ENCODE peak calls at places on chromosome 5, in ten cellular contexts. One of them, this sample, is unnamed.

GRCh38 chr5:87076931-87077330 is 190.8 kb upstream of the RASA1 start:
- DNase-seq in activated CD8-positive, alpha-beta T cell treated with anti-CD3 and anti-CD28 coated beads for 36 hours: no peak
- DNase-seq in mesenchymal stem cell: peak; percentile 29
- DNase-seq in H9: no peak
- DNase-seq in HTR-8/SVneo: no peak
- DNase-seq in frontal cortex: no peak
- DNase-seq in lung: no peak
- DNase-seq in SW 1271: no peak
- DNase-seq in tibial nerve: no peak
- DNase-seq in NCI-H1694 treated with DMSO at 0.1 percent for 48 hours: no peak
- DNase-seq in this sample: no peak

GRCh38 chr5:33023649-33024048 is 312.5 kb downstream of the NPR3 start:
- DNase-seq in activated CD8-positive, alpha-beta T cell treated with anti-CD3 and anti-CD28 coated beads for 36 hours: no peak
- DNase-seq in mesenchymal stem cell: no peak
- DNase-seq in H9: no peak
- DNase-seq in HTR-8/SVneo: no peak
- DNase-seq in frontal cortex: no peak
- DNase-seq in lung: no peak
- DNase-seq in SW 1271: no peak
- DNase-seq in tibial nerve: no peak
- DNase-seq in NCI-H1694 treated with DMSO at 0.1 percent for 48 hours: no peak
- DNase-seq in this sample: no peak

GRCh38 chr5:117188207-117188606 is 613.6 kb upstream of the SEMA6A start:
- DNase-seq in activated CD8-positive, alpha-beta T cell treated with anti-CD3 and anti-CD28 coated beads for 36 hours: no peak
- DNase-seq in mesenchymal stem cell: peak; percentile 48
- DNase-seq in H9: no peak
- DNase-seq in HTR-8/SVneo: no peak
- DNase-seq in frontal cortex: no peak
- DNase-seq in lung: no peak
- DNase-seq in SW 1271: no peak
- DNase-seq in tibial nerve: no peak
- DNase-seq in NCI-H1694 treated with DMSO at 0.1 percent for 48 hours: peak; percentile 19
- DNase-seq in this sample: no peak

GRCh38 chr5:154863291-154864080 is 5.1 kb downstream of the CNOT8 start:
- DNase-seq in activated CD8-positive, alpha-beta T cell treated with anti-CD3 and anti-CD28 coated beads for 36 hours: no peak
- DNase-seq in mesenchymal stem cell: no peak
- DNase-seq in H9: no peak
- DNase-seq in HTR-8/SVneo: no peak
- DNase-seq in frontal cortex: no peak
- DNase-seq in lung: no peak
- DNase-seq in SW 1271: no peak
- DNase-seq in tibial nerve: no peak
- DNase-seq in NCI-H1694 treated with DMSO at 0.1 percent for 48 hours: no peak
- DNase-seq in this sample: no peak

GRCh38 chr5:131628990-131629389 is 6.0 kb downstream of the RAPGEF6 start:
- DNase-seq in activated CD8-positive, alpha-beta T cell treated with anti-CD3 and anti-CD28 coated beads for 36 hours: no peak
- DNase-seq in mesenchymal stem cell: peak; percentile 48
- DNase-seq in H9: no peak
- DNase-seq in HTR-8/SVneo: no peak
- DNase-seq in frontal cortex: no peak
- DNase-seq in lung: no peak
- DNase-seq in SW 1271: peak; percentile 21
- DNase-seq in tibial nerve: no peak
- DNase-seq in NCI-H1694 treated with DMSO at 0.1 percent for 48 hours: no peak
- DNase-seq in this sample: no peak

GRCh38 chr5:165290535-165290934 is 1785.1 kb downstream of the MAT2B start:
- DNase-seq in activated CD8-positive, alpha-beta T cell treated with anti-CD3 and anti-CD28 coated beads for 36 hours: no peak
- DNase-seq in mesenchymal stem cell: no peak
- DNase-seq in H9: no peak
- DNase-seq in HTR-8/SVneo: no peak
- DNase-seq in frontal cortex: no peak
- DNase-seq in lung: no peak
- DNase-seq in SW 1271: no peak
- DNase-seq in tibial nerve: no peak
- DNase-seq in NCI-H1694 treated with DMSO at 0.1 percent for 48 hours: no peak
- DNase-seq in this sample: no peak

GRCh38 chr5:156706631-156707030 is 143.5 kb upstream of the PPP1R2B start:
- DNase-seq in activated CD8-positive, alpha-beta T cell treated with anti-CD3 and anti-CD28 coated beads for 36 hours: no peak
- DNase-seq in mesenchymal stem cell: no peak
- DNase-seq in H9: no peak
- DNase-seq in HTR-8/SVneo: no peak
- DNase-seq in frontal cortex: no peak
- DNase-seq in lung: no peak
- DNase-seq in SW 1271: no peak
- DNase-seq in tibial nerve: no peak
- DNase-seq in NCI-H1694 treated with DMSO at 0.1 percent for 48 hours: no peak
- DNase-seq in this sample: no peak

GRCh38 chr5:37787742-37788141 is 52.1 kb downstream of the GDNF start:
- DNase-seq in activated CD8-positive, alpha-beta T cell treated with anti-CD3 and anti-CD28 coated beads for 36 hours: no peak
- DNase-seq in mesenchymal stem cell: no peak
- DNase-seq in H9: no peak
- DNase-seq in HTR-8/SVneo: no peak
- DNase-seq in frontal cortex: no peak
- DNase-seq in lung: no peak
- DNase-seq in SW 1271: no peak
- DNase-seq in tibial nerve: no peak
- DNase-seq in NCI-H1694 treated with DMSO at 0.1 percent for 48 hours: peak; percentile 99
- DNase-seq in this sample: no peak

GRCh38 chr5:175652741-175653663 is 4.9 kb upstream of the HRH2 start:
- DNase-seq in activated CD8-positive, alpha-beta T cell treated with anti-CD3 and anti-CD28 coated beads for 36 hours: peak; percentile 93
- DNase-seq in mesenchymal stem cell: no peak
- DNase-seq in H9: no peak
- DNase-seq in HTR-8/SVneo: no peak
- DNase-seq in frontal cortex: no peak
- DNase-seq in lung: no peak
- DNase-seq in SW 1271: no peak
- DNase-seq in tibial nerve: no peak
- DNase-seq in NCI-H1694 treated with DMSO at 0.1 percent for 48 hours: no peak
- DNase-seq in this sample: no peak

GRCh38 chr5:5638193-5638592 is 215.7 kb downstream of the ICE1 start:
- DNase-seq in activated CD8-positive, alpha-beta T cell treated with anti-CD3 and anti-CD28 coated beads for 36 hours: no peak
- DNase-seq in mesenchymal stem cell: no peak
- DNase-seq in H9: no peak
- DNase-seq in HTR-8/SVneo: no peak
- DNase-seq in frontal cortex: no peak
- DNase-seq in lung: no peak
- DNase-seq in SW 1271: no peak
- DNase-seq in tibial nerve: no peak
- DNase-seq in NCI-H1694 treated with DMSO at 0.1 percent for 48 hours: no peak
- DNase-seq in this sample: no peak

GRCh38 chr5:120605325-120606079 is 141.4 kb downstream of the PRR16 start:
- DNase-seq in activated CD8-positive, alpha-beta T cell treated with anti-CD3 and anti-CD28 coated beads for 36 hours: no peak
- DNase-seq in mesenchymal stem cell: peak; percentile 27
- DNase-seq in H9: no peak
- DNase-seq in HTR-8/SVneo: no peak
- DNase-seq in frontal cortex: no peak
- DNase-seq in lung: no peak
- DNase-seq in SW 1271: no peak
- DNase-seq in tibial nerve: no peak
- DNase-seq in NCI-H1694 treated with DMSO at 0.1 percent for 48 hours: no peak
- DNase-seq in this sample: no peak

GRCh38 chr5:139342423-139342723 is 719 bp downstream of the PAIP2 start:
- DNase-seq in activated CD8-positive, alpha-beta T cell treated with anti-CD3 and anti-CD28 coated beads for 36 hours: no peak
- DNase-seq in mesenchymal stem cell: no peak
- DNase-seq in H9: no peak
- DNase-seq in HTR-8/SVneo: no peak
- DNase-seq in frontal cortex: no peak
- DNase-seq in lung: no peak
- DNase-seq in SW 1271: no peak
- DNase-seq in tibial nerve: no peak
- DNase-seq in NCI-H1694 treated with DMSO at 0.1 percent for 48 hours: no peak
- DNase-seq in this sample: no peak

GRCh38 chr5:159242656-159243055 is 20.4 kb upstream of the UBLCP1 start:
- DNase-seq in activated CD8-positive, alpha-beta T cell treated with anti-CD3 and anti-CD28 coated beads for 36 hours: no peak
- DNase-seq in mesenchymal stem cell: no peak
- DNase-seq in H9: no peak
- DNase-seq in HTR-8/SVneo: no peak
- DNase-seq in frontal cortex: no peak
- DNase-seq in lung: no peak
- DNase-seq in SW 1271: no peak
- DNase-seq in tibial nerve: no peak
- DNase-seq in NCI-H1694 treated with DMSO at 0.1 percent for 48 hours: no peak
- DNase-seq in this sample: no peak

GRCh38 chr5:81350507-81350906 is 43.4 kb downstream of the ACOT12 start:
- DNase-seq in activated CD8-positive, alpha-beta T cell treated with anti-CD3 and anti-CD28 coated beads for 36 hours: no peak
- DNase-seq in mesenchymal stem cell: no peak
- DNase-seq in H9: no peak
- DNase-seq in HTR-8/SVneo: no peak
- DNase-seq in frontal cortex: no peak
- DNase-seq in lung: no peak
- DNase-seq in SW 1271: no peak
- DNase-seq in tibial nerve: no peak
- DNase-seq in NCI-H1694 treated with DMSO at 0.1 percent for 48 hours: no peak
- DNase-seq in this sample: no peak

GRCh38 chr5:116063950-116064349 is 20.9 kb upstream of the COMMD10 start:
- DNase-seq in activated CD8-positive, alpha-beta T cell treated with anti-CD3 and anti-CD28 coated beads for 36 hours: no peak
- DNase-seq in mesenchymal stem cell: no peak
- DNase-seq in H9: no peak
- DNase-seq in HTR-8/SVneo: no peak
- DNase-seq in frontal cortex: no peak
- DNase-seq in lung: no peak
- DNase-seq in SW 1271: no peak
- DNase-seq in tibial nerve: no peak
- DNase-seq in NCI-H1694 treated with DMSO at 0.1 percent for 48 hours: no peak
- DNase-seq in this sample: no peak

GRCh38 chr5:124806026-124806856 is 59.8 kb upstream of the ZNF608 start:
- DNase-seq in activated CD8-positive, alpha-beta T cell treated with anti-CD3 and anti-CD28 coated beads for 36 hours: no peak
- DNase-seq in mesenchymal stem cell: peak; percentile 79
- DNase-seq in H9: peak; percentile 51
- DNase-seq in HTR-8/SVneo: peak; percentile 42
- DNase-seq in frontal cortex: peak; percentile 13
- DNase-seq in lung: peak; percentile 70
- DNase-seq in SW 1271: no peak
- DNase-seq in tibial nerve: peak; percentile 54
- DNase-seq in NCI-H1694 treated with DMSO at 0.1 percent for 48 hours: peak; percentile 98
- DNase-seq in this sample: peak; percentile 56

GRCh38 chr5:100772548-100772947 is 130.5 kb downstream of the ST8SIA4 start:
- DNase-seq in activated CD8-positive, alpha-beta T cell treated with anti-CD3 and anti-CD28 coated beads for 36 hours: no peak
- DNase-seq in mesenchymal stem cell: no peak
- DNase-seq in H9: no peak
- DNase-seq in HTR-8/SVneo: no peak
- DNase-seq in frontal cortex: no peak
- DNase-seq in lung: no peak
- DNase-seq in SW 1271: no peak
- DNase-seq in tibial nerve: no peak
- DNase-seq in NCI-H1694 treated with DMSO at 0.1 percent for 48 hours: no peak
- DNase-seq in this sample: no peak

GRCh38 chr5:63128018-63128417 is 549.4 kb downstream of the LRRC70 start:
- DNase-seq in activated CD8-positive, alpha-beta T cell treated with anti-CD3 and anti-CD28 coated beads for 36 hours: no peak
- DNase-seq in mesenchymal stem cell: no peak
- DNase-seq in H9: no peak
- DNase-seq in HTR-8/SVneo: no peak
- DNase-seq in frontal cortex: no peak
- DNase-seq in lung: no peak
- DNase-seq in SW 1271: no peak
- DNase-seq in tibial nerve: no peak
- DNase-seq in NCI-H1694 treated with DMSO at 0.1 percent for 48 hours: no peak
- DNase-seq in this sample: no peak

GRCh38 chr5:72673623-72674022 is 142.8 kb upstream of the TNPO1 start:
- DNase-seq in activated CD8-positive, alpha-beta T cell treated with anti-CD3 and anti-CD28 coated beads for 36 hours: no peak
- DNase-seq in mesenchymal stem cell: no peak
- DNase-seq in H9: no peak
- DNase-seq in HTR-8/SVneo: no peak
- DNase-seq in frontal cortex: no peak
- DNase-seq in lung: no peak
- DNase-seq in SW 1271: no peak
- DNase-seq in tibial nerve: no peak
- DNase-seq in NCI-H1694 treated with DMSO at 0.1 percent for 48 hours: no peak
- DNase-seq in this sample: no peak

GRCh38 chr5:138712791-138713190 is 40.4 kb upstream of the CTNNA1 start:
- DNase-seq in activated CD8-positive, alpha-beta T cell treated with anti-CD3 and anti-CD28 coated beads for 36 hours: no peak
- DNase-seq in mesenchymal stem cell: no peak
- DNase-seq in H9: no peak
- DNase-seq in HTR-8/SVneo: no peak
- DNase-seq in frontal cortex: no peak
- DNase-seq in lung: no peak
- DNase-seq in SW 1271: no peak
- DNase-seq in tibial nerve: no peak
- DNase-seq in NCI-H1694 treated with DMSO at 0.1 percent for 48 hours: no peak
- DNase-seq in this sample: no peak

GRCh38 chr5:151683936-151684586 is 2.7 kb downstream of the SPARC start:
- DNase-seq in activated CD8-positive, alpha-beta T cell treated with anti-CD3 and anti-CD28 coated beads for 36 hours: no peak
- DNase-seq in mesenchymal stem cell: peak; percentile 54
- DNase-seq in H9: no peak
- DNase-seq in HTR-8/SVneo: no peak
- DNase-seq in frontal cortex: no peak
- DNase-seq in lung: no peak
- DNase-seq in SW 1271: no peak
- DNase-seq in tibial nerve: no peak
- DNase-seq in NCI-H1694 treated with DMSO at 0.1 percent for 48 hours: peak; percentile 14
- DNase-seq in this sample: no peak

GRCh38 chr5:133846478-133847226 is 121.8 kb downstream of the C5orf15 start:
- DNase-seq in activated CD8-positive, alpha-beta T cell treated with anti-CD3 and anti-CD28 coated beads for 36 hours: no peak
- DNase-seq in mesenchymal stem cell: no peak
- DNase-seq in H9: no peak
- DNase-seq in HTR-8/SVneo: no peak
- DNase-seq in frontal cortex: no peak
- DNase-seq in lung: no peak
- DNase-seq in SW 1271: no peak
- DNase-seq in tibial nerve: no peak
- DNase-seq in NCI-H1694 treated with DMSO at 0.1 percent for 48 hours: no peak
- DNase-seq in this sample: no peak

GRCh38 chr5:134964359-134965270 is 3.1 kb upstream of the CATSPER3 start:
- DNase-seq in activated CD8-positive, alpha-beta T cell treated with anti-CD3 and anti-CD28 coated beads for 36 hours: peak; percentile 27
- DNase-seq in mesenchymal stem cell: no peak
- DNase-seq in H9: no peak
- DNase-seq in HTR-8/SVneo: no peak
- DNase-seq in frontal cortex: no peak
- DNase-seq in lung: no peak
- DNase-seq in SW 1271: no peak
- DNase-seq in tibial nerve: no peak
- DNase-seq in NCI-H1694 treated with DMSO at 0.1 percent for 48 hours: no peak
- DNase-seq in this sample: no peak

GRCh38 chr5:39158127-39158593 is 61.2 kb downstream of the FYB1 start:
- DNase-seq in activated CD8-positive, alpha-beta T cell treated with anti-CD3 and anti-CD28 coated beads for 36 hours: no peak
- DNase-seq in mesenchymal stem cell: no peak
- DNase-seq in H9: no peak
- DNase-seq in HTR-8/SVneo: no peak
- DNase-seq in frontal cortex: no peak
- DNase-seq in lung: no peak
- DNase-seq in SW 1271: no peak
- DNase-seq in tibial nerve: no peak
- DNase-seq in NCI-H1694 treated with DMSO at 0.1 percent for 48 hours: no peak
- DNase-seq in this sample: no peak

GRCh38 chr5:113394658-113395057 is 40.1 kb downstream of the TSSK1B start:
- DNase-seq in activated CD8-positive, alpha-beta T cell treated with anti-CD3 and anti-CD28 coated beads for 36 hours: no peak
- DNase-seq in mesenchymal stem cell: no peak
- DNase-seq in H9: no peak
- DNase-seq in HTR-8/SVneo: no peak
- DNase-seq in frontal cortex: no peak
- DNase-seq in lung: no peak
- DNase-seq in SW 1271: no peak
- DNase-seq in tibial nerve: no peak
- DNase-seq in NCI-H1694 treated with DMSO at 0.1 percent for 48 hours: no peak
- DNase-seq in this sample: no peak

GRCh38 chr5:145345883-145346282 is 489.3 kb downstream of the PRELID2 start:
- DNase-seq in activated CD8-positive, alpha-beta T cell treated with anti-CD3 and anti-CD28 coated beads for 36 hours: no peak
- DNase-seq in mesenchymal stem cell: peak; percentile 29
- DNase-seq in H9: no peak
- DNase-seq in HTR-8/SVneo: no peak
- DNase-seq in frontal cortex: no peak
- DNase-seq in lung: no peak
- DNase-seq in SW 1271: no peak
- DNase-seq in tibial nerve: no peak
- DNase-seq in NCI-H1694 treated with DMSO at 0.1 percent for 48 hours: no peak
- DNase-seq in this sample: no peak

GRCh38 chr5:137466888-137467287 is 32.2 kb downstream of the SPOCK1 start:
- DNase-seq in activated CD8-positive, alpha-beta T cell treated with anti-CD3 and anti-CD28 coated beads for 36 hours: no peak
- DNase-seq in mesenchymal stem cell: no peak
- DNase-seq in H9: no peak
- DNase-seq in HTR-8/SVneo: no peak
- DNase-seq in frontal cortex: no peak
- DNase-seq in lung: no peak
- DNase-seq in SW 1271: no peak
- DNase-seq in tibial nerve: peak; percentile 20
- DNase-seq in NCI-H1694 treated with DMSO at 0.1 percent for 48 hours: no peak
- DNase-seq in this sample: no peak

GRCh38 chr5:148991606-148992005 is 71.3 kb downstream of the SH3TC2 start:
- DNase-seq in activated CD8-positive, alpha-beta T cell treated with anti-CD3 and anti-CD28 coated beads for 36 hours: no peak
- DNase-seq in mesenchymal stem cell: no peak
- DNase-seq in H9: no peak
- DNase-seq in HTR-8/SVneo: no peak
- DNase-seq in frontal cortex: no peak
- DNase-seq in lung: no peak
- DNase-seq in SW 1271: no peak
- DNase-seq in tibial nerve: no peak
- DNase-seq in NCI-H1694 treated with DMSO at 0.1 percent for 48 hours: no peak
- DNase-seq in this sample: no peak

This sample was measured in omental fat pad.